ENCODE peak calls at places on chromosomes 7 and 10, in five cellular contexts. N, O, R, A and G are unnamed samples.

GRCh38 chr10:100008708-100009282 is 952 bp downstream of the DNMBP start:
- DNase-seq in N (no peak), R (no peak), A (no peak), O (no peak), G (no peak)

GRCh38 chr7:40798612-40799011 is 663.8 kb downstream of the SUGCT start:
- DNase-seq in O (no peak), N (no peak), R (no peak), A (no peak), G (no peak)

GRCh38 chr10:44818721-44819127 is 92.4 kb upstream of the TMEM72 start:
- DNase-seq in N (no peak), A (peak; percentile 50), R (peak; percentile 54), O (peak; percentile 85), G (no peak)

GRCh38 chr10:73910764-73911552 is at the start of gene PLAU:
- DNase-seq in O (peak; percentile 84), A (peak; percentile 57), R (peak; percentile 70), N (peak; percentile 58), G (peak; percentile 43)

GRCh38 chr10:103676058-103676785 is 179.2 kb downstream of the SH3PXD2A start:
- DNase-seq in R (no peak), A (peak; percentile 34), O (peak; percentile 85), N (no peak), G (peak; percentile 86)

GRCh38 chr10:59878289-59878688 is 28.1 kb downstream of the CCDC6 start:
- DNase-seq in O (no peak), N (no peak), A (no peak), R (no peak), G (no peak)

GRCh38 chr7:155603858-155604503 is 40.5 kb upstream of the RBM33 start:
- DNase-seq in O (no peak), N (no peak), A (no peak), R (no peak), G (no peak)

GRCh38 chr10:114500643-114501042 is 96.3 kb upstream of the AFAP1L2 start:
- DNase-seq in N (no peak), A (no peak), R (no peak), O (no peak), G (no peak)

GRCh38 chr7:97027427-97028234 is 3.0 kb upstream of the DLX5 start:
- DNase-seq in R (peak; percentile 77), A (peak; percentile 85), N (peak; percentile 81), O (peak; percentile 87), G (peak; percentile 98)

GRCh38 chr7:4713183-4713784 is 31.2 kb downstream of the FOXK1 start:
- DNase-seq in A (no peak), R (peak; percentile 43), N (no peak), O (no peak), G (no peak)

GRCh38 chr7:20799566-20800377 is 13.1 kb upstream of the SP8 start:
- DNase-seq in O (no peak), R (no peak), N (no peak), A (no peak), G (no peak)

GRCh38 chr10:86648706-86649426 is 5.5 kb upstream of the OPN4 start:
- DNase-seq in A (peak; percentile 68), N (no peak), O (no peak), R (no peak), G (no peak)
- H2AK5ac ChIP-seq in A (no peak overlapping the region), N (no peak overlapping the region), O (no peak overlapping the region), R (no peak overlapping the region), G (no peak overlapping the region)

GRCh38 chr7:80847027-80847426 is 71.8 kb downstream of the SEMA3C start:
- DNase-seq in A (peak; percentile 34), N (no peak), O (no peak), R (no peak), G (no peak)
- H3K9ac ChIP-seq in A (no peak overlapping the region), N (no peak overlapping the region), O (no peak overlapping the region), R (no peak overlapping the region), G (no peak overlapping the region)

GRCh38 chr10:48884337-48885045 is 55.1 kb downstream of the LRRC18 start:
- DNase-seq in N (no peak), A (no peak), R (no peak), O (no peak), G (no peak)
- H2AK5ac ChIP-seq in N (no peak overlapping the region), A (no peak overlapping the region), R (no peak overlapping the region), O (no peak overlapping the region), G (no peak overlapping the region)

DNA sequence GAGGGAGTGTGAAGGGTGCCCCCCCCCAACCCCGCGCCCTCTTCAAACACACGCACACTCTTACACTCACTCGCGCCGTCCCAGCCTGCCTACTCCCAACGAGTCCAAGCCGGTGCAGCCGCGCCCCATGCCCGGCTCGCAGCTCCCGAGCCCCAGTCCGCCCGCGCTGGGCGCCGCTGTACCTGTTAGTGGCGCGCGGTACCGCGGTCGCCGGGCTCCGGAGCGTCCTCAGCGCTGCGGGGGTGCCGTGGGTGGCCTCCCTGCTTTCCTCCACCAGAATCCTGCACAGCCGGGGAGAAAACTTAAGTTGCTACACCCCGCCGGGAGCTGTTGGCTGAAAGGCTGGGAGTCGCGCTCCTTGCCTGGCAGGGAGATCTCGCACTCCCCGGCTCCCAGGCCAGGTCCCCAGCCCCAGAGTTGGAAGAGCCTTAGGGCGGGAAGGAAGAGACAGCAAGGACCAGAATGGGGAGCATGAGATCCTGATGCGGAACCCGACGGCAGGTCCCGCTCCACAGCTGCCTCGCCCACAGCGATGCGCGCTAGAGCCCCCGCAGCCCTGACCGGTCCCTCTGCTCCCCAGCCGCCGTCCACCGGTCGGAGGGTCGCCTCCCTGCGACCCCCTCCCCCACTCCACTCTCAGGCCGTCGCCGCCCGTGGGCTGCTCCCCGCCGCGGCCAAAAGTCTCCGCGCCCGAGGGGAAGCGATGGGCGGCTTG is 861 bp downstream of the ST8SIA6 start:
- DNase-seq in R (peak; percentile 68), A (no peak), N (peak; percentile 71), O (peak; percentile 85), G (no peak)
- H3K9ac ChIP-seq in R (no peak overlapping the region), A (no peak overlapping the region), N (peak overlapping the region; percentile 75), O (peak overlapping the region; percentile 66), G (no peak overlapping the region)